ENCODE peak calls at places on chromosomes 2 and 18, in six cellular contexts. I is HepG2, X is H1, P is K562, J is HCT116, A is SK-N-SH. C is an unnamed sample.

GRCh38 chr2:119517433-119517832 is 6.8 kb downstream of the SCTR start:
- DNase-seq in J (peak), P (peak), A (peak), X (no peak), I (peak), C (peak)

GRCh38 chr2:224038830-224039079 is 331 bp downstream of the SERPINE2 start:
- DNase-seq in P (no peak), X (no peak), I (no peak), A (no peak), J (no peak), C (peak)

GRCh38 chr2:68251855-68252406 is 401 bp downstream of the PPP3R1 start:
- DNase-seq in P (peak), A (peak), X (no peak), I (no peak), J (no peak), C (peak)

GRCh38 chr2:67878743-67879142 is 184.1 kb downstream of the C1D start:
- DNase-seq in P (no peak), J (no peak), I (no peak), X (no peak), A (no peak), C (no peak)

GRCh38 chr2:143504397-143504796 is 375.2 kb downstream of the ARHGAP15 start:
- DNase-seq in J (no peak), X (no peak), P (no peak), A (no peak), I (no peak), C (no peak)

GRCh38 chr2:63058149-63058741 is 7.6 kb downstream of the OTX1 start:
- DNase-seq in I (no peak), X (no peak), A (peak), P (no peak), J (no peak), C (no peak)

GRCh38 chr2:133571249-133571648 is 3.0 kb upstream of the NCKAP5 start:
- DNase-seq in A (no peak), P (no peak), I (no peak), X (peak), J (no peak), C (no peak)

GRCh38 chr2:2689313-2689712 is 358.2 kb upstream of the MYT1L start:
- DNase-seq in P (no peak), J (no peak), I (no peak), X (no peak), A (no peak), C (no peak)

GRCh38 chr2:147774805-147775204 is 70.0 kb upstream of the ACVR2A start:
- DNase-seq in X (no peak), J (no peak), A (no peak), I (no peak), P (no peak), C (no peak)

GRCh38 chr2:154532763-154533162 is 165.7 kb upstream of the KCNJ3 start:
- DNase-seq in J (no peak), P (no peak), X (no peak), A (no peak), I (no peak), C (no peak)

GRCh38 chr2:41736586-41736985 is 311.2 kb upstream of the PKDCC start:
- DNase-seq in J (no peak), P (no peak), X (no peak), A (no peak), I (no peak), C (no peak)

GRCh38 chr2:17815466-17816184 is 635 bp upstream of the MSGN1 start:
- DNase-seq in X (no peak), P (no peak), J (no peak), A (no peak), I (no peak), C (no peak)

GRCh38 chr2:180647206-180647605 is 333.2 kb upstream of the UBE2E3 start:
- DNase-seq in X (no peak), A (no peak), I (no peak), J (no peak), P (no peak), C (no peak)

GRCh38 chr18:51255694-51256093 is 58.2 kb upstream of the MEX3C start:
- DNase-seq in I (no peak), P (no peak), X (no peak), A (no peak), J (no peak), C (no peak)

GRCh38 chr2:174023591-174024523 is 58.7 kb upstream of the SP3 start:
- DNase-seq in J (peak), X (no peak), P (no peak), I (peak), A (peak), C (no peak)

GRCh38 chr2:64678771-64679615 is 25.3 kb upstream of the SERTAD2 start:
- DNase-seq in I (no peak), P (no peak), A (no peak), J (no peak), X (no peak), C (no peak)

GRCh38 chr2:9189901-9190300 is 16.7 kb upstream of the ASAP2 start:
- DNase-seq in I (no peak), J (no peak), X (no peak), P (no peak), A (no peak), C (no peak)

GRCh38 chr2:229955663-229956062 is 33.4 kb downstream of the FBXO36 start:
- DNase-seq in X (no peak), P (no peak), A (no peak), J (no peak), I (no peak), C (peak)

GRCh38 chr18:47050468-47050867 is 15.0 kb upstream of the ELOA2 start:
- DNase-seq in P (peak), I (peak), J (peak), X (no peak), A (peak), C (peak)

GRCh38 chr2:188181884-188182283 is 109.8 kb upstream of the GULP1 start:
- DNase-seq in J (no peak), X (no peak), P (no peak), I (no peak), A (no peak), C (no peak)

GRCh38 chr2:21381421-21381820 is 257.7 kb downstream of the TDRD15 start:
- DNase-seq in X (no peak), I (no peak), P (no peak), A (no peak), J (no peak), C (no peak)

GRCh38 chr18:23662309-23663263 is at the start of gene ANKRD29:
- DNase-seq in J (no peak), A (peak), X (no peak), P (peak), I (no peak), C (peak)

DNA sequence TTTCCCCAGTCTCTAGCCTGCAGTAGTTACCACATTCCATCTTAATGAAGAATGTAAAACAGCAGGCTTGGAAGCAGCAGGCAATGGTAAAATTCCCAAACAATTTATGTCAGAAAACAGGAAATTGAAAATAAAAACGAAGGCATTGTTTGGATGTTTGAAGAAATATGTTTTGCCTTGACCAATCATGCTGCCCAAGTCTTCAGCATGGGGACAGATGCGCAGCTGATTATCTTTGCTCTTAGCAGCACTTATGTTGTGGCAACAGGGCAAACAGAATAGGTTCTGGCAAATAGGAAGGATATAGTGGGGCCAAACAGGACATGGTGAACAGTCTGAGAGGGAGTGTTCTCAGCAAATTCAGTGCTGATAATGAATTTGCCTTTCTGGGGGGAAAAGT is 239.3 kb upstream of the REV1 start:
- DNase-seq in J (no peak), P (no peak), I (no peak), X (no peak), A (peak), C (peak)
- TF ChIP-seq JUND in J (no peak), P (no peak), I (no peak), X (no peak), A (no peak), C (no peak)

GRCh38 chr2:128026422-128027277 is 1.2 kb downstream of the SAP130 start:
- DNase-seq in X (no peak), P (no peak), A (no peak), J (no peak), I (no peak), C (no peak)
- TF ChIP-seq JUND in X (no peak), P (no peak), A (no peak), J (no peak), I (no peak), C (no peak)

GRCh38 chr2:233012301-233012971 is 620 bp downstream of the NGEF start:
- DNase-seq in J (no peak), X (no peak), I (peak), A (no peak), P (no peak), C (no peak)

GRCh38 chr2:233013027-233013461 is at the start of gene NGEF:
- DNase-seq in P (no peak), A (no peak), X (no peak), I (peak), J (no peak), C (no peak)

GRCh38 chr2:233009661-233010060 is 3.4 kb downstream of the NGEF start:
- DNase-seq in X (no peak), J (no peak), A (no peak), P (no peak), I (no peak), C (no peak)

GRCh38 chr2:233011268-233012190 is 1.5 kb downstream of the NGEF start:
- DNase-seq in I (no peak), X (no peak), J (no peak), P (no peak), A (no peak), C (no peak)

GRCh38 chr2:233010569-233011267 is 2.3 kb downstream of the NGEF start:
- DNase-seq in X (no peak), J (no peak), A (no peak), I (no peak), P (no peak), C (no peak)
- TF ChIP-seq JUND in X (no peak), J (no peak), A (no peak), I (no peak), P (no peak), C (no peak)

GRCh38 chr2:32068-32467 is 14.2 kb downstream of the FAM110C start:
- DNase-seq in X (no peak), P (no peak), J (no peak), I (no peak), A (no peak), C (no peak)
- TF ChIP-seq JUND in X (no peak), P (no peak), J (no peak), I (no peak), A (no peak), C (no peak)

GRCh38 chr2:16218161-16218560 is 277.8 kb downstream of the MYCN start:
- DNase-seq in X (no peak), A (no peak), I (no peak), J (no peak), P (no peak), C (no peak)
- TF ChIP-seq JUND in X (no peak), A (no peak), I (no peak), J (no peak), P (no peak), C (no peak)

DNA sequence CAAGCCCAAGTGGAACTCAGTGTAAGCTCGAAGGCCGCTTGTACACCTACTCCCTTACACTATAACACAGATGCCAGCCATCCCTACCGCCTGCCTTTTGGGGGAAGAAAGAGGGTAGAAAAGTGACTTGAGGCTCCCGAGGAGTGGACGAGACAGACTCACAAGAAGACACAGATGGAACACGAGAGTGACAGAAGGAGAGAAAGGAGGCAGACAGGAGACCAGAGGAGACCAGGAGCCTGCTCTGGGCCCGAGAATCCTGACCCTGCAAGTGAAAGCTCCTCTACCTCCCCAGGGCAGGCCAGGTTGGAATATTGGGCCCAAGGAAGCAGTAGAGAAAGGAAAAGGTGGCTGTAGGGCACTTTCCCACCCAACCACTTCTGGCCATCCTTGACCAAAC is 23.4 kb upstream of the TNS1 start:
- DNase-seq in A (no peak), J (no peak), P (no peak), X (no peak), I (no peak), C (no peak)
- TF ChIP-seq JUND in A (no peak), J (no peak), P (no peak), X (no peak), I (no peak), C (no peak)